ENCODE peak calls at places on chromosome 19, in four cellular contexts. One of them, this sample, is unnamed.

GRCh38 chr19:32646556-32646955 is 28.4 kb downstream of the ANKRD27 start:
- DNase-seq in stomach: no peak
- DNase-seq in endothelial cell of umbilical vein: no peak
- DNase-seq in H1: no peak
- DNase-seq in this sample: no peak

GRCh38 chr19:3336680-3337523 is 29.5 kb upstream of the NFIC start:
- DNase-seq in stomach: peak; percentile 97
- DNase-seq in endothelial cell of umbilical vein: peak; percentile 33
- DNase-seq in H1: no peak
- DNase-seq in this sample: no peak

GRCh38 chr19:6232567-6232966 is 47.2 kb downstream of the MLLT1 start:
- DNase-seq in stomach: no peak
- DNase-seq in endothelial cell of umbilical vein: no peak
- DNase-seq in H1: no peak
- DNase-seq in this sample: no peak

GRCh38 chr19:18915639-18916038 is 3.5 kb downstream of the COPE start:
- DNase-seq in stomach: peak; percentile 36
- DNase-seq in endothelial cell of umbilical vein: peak; percentile 55
- DNase-seq in H1: peak; percentile 68
- DNase-seq in this sample: no peak

GRCh38 chr19:1155352-1156304 is 18.4 kb downstream of the SBNO2 start:
- DNase-seq in stomach: no peak
- DNase-seq in endothelial cell of umbilical vein: no peak
- DNase-seq in H1: no peak
- DNase-seq in this sample: no peak

GRCh38 chr19:48249502-48250014 is 6.2 kb downstream of the CARD8 start:
- DNase-seq in stomach: peak; percentile 41
- DNase-seq in endothelial cell of umbilical vein: peak; percentile 97
- DNase-seq in H1: no peak
- DNase-seq in this sample: no peak

GRCh38 chr19:7959209-7959608 is 15.7 kb upstream of the TIMM44 start:
- DNase-seq in stomach: no peak
- DNase-seq in endothelial cell of umbilical vein: no peak
- DNase-seq in H1: no peak
- DNase-seq in this sample: no peak

GRCh38 chr19:10102787-10103236 is 334 bp upstream of the ANGPTL6 start:
- DNase-seq in stomach: no peak
- DNase-seq in endothelial cell of umbilical vein: no peak
- DNase-seq in H1: no peak
- DNase-seq in this sample: no peak

GRCh38 chr19:55642153-55643002 is 1.1 kb upstream of the ZNF581 start:
- DNase-seq in stomach: peak; percentile 39
- DNase-seq in endothelial cell of umbilical vein: no peak
- DNase-seq in H1: peak; percentile 61
- DNase-seq in this sample: no peak

GRCh38 chr19:29040951-29041350 is 172.0 kb downstream of the UQCRFS1 start:
- DNase-seq in stomach: no peak
- DNase-seq in endothelial cell of umbilical vein: no peak
- DNase-seq in H1: no peak
- DNase-seq in this sample: no peak

GRCh38 chr19:18304194-18304495 is 18.7 kb downstream of the LSM4 start:
- DNase-seq in stomach: no peak
- DNase-seq in endothelial cell of umbilical vein: no peak
- DNase-seq in H1: no peak
- DNase-seq in this sample: no peak

DNA sequence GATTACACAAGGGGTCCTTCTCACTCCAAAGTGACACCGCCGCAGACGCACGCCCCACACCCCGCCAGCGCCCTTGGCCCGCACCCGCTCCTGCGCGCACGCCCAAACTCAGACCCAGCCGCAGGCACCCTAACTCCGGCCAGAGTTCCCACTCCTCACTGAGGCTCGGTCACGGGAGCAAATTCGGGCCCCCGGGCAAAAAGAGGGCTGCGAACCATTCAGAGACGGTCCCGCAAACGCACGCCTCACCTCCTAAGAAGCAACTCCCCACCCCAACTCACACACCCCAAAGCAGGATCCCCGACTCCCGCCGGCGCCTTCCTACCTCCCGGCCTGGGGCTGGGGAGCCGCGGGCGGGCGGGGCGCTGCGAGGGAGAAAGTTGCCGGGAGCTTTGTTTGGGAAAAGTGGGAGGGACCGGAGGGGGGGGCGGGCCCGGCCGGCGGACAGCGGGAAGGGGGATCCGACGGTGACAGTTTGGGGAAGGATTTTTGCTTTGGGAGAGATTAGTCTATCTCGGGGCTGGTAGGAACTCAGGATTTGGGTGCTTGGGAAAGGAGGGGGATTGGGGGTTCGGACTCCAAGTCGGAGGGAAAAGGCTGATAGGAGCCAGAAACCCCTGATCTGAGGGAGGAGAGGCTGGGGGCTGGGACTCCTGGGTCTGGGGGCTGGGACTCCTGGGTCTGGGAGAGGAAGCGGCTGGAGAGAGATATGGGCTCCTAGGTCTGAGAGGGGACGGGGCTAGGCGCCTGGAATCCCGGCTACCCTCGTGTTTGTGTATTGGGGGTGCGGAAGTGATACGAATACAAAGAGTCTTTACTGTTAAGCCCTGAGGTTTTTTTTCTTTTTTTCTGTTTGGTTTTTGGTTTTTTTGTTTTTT is at the start of gene TEAD2:
- DNase-seq in stomach: peak; percentile 73
- DNase-seq in endothelial cell of umbilical vein: peak; percentile 63
- DNase-seq in H1: peak; percentile 79
- DNase-seq in this sample: no peak
- TF ChIP-seq POLR2AphosphoS5 in stomach: no peak
- TF ChIP-seq POLR2AphosphoS5 in endothelial cell of umbilical vein: peak; percentile 49
- TF ChIP-seq POLR2AphosphoS5 in H1: peak; percentile 71
- TF ChIP-seq POLR2AphosphoS5 in this sample: no peak

DNA sequence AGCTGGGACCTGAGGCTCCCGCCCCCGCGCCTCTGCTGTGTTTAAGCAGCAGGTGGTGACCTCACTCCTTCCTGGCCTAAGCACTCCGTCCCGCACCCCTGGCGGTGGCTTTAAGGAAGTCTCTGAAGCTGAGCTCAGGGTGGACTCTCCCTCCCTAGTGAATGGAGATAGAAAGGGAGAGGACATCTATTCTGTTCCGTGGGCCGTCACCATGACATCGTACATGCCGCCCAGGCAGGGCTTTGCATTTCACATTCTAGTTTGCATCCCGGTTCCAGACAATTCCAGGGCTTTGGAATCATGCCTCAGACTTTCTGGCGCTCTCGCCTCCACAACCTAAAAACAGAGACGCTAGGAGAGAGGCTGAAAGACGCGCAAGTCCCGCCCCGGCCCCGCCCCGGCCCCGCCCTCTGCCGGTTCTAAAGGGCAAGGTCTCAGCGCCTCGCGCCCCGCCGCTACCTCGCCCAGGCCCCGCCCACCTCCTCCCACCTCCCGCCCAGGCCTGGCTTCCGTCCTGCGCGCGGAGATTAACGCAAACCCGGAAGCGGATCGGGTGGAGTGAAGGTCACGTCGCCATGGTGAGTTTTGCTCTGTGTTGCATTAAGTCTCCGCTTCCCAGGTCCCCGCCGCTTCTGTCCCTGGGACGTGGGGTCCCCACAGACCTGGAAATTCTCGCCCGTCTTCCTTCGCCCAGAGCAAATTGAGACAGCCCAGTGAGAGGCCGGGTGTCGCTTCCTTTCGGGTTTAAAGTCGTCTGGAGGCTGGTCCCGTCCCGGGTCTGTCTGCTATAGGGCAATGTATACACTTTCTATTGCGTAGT is at the start of gene ZNF808:
- DNase-seq in stomach: peak; percentile 98
- DNase-seq in endothelial cell of umbilical vein: peak; percentile 88
- DNase-seq in H1: peak; percentile 90
- DNase-seq in this sample: peak; percentile 82
- TF ChIP-seq POLR2A in stomach: peak; percentile 24
- TF ChIP-seq POLR2A in endothelial cell of umbilical vein: peak; percentile 78
- TF ChIP-seq POLR2A in H1: peak; percentile 40
- TF ChIP-seq POLR2A in this sample: peak; percentile 74

GRCh38 chr19:37655689-37656491 is 625 bp upstream of the ZFP30 start:
- DNase-seq in stomach: peak; percentile 79
- DNase-seq in endothelial cell of umbilical vein: peak; percentile 88
- DNase-seq in H1: peak; percentile 89
- DNase-seq in this sample: peak; percentile 53
- TF ChIP-seq POLR2AphosphoS5 in stomach: peak; percentile 3
- TF ChIP-seq POLR2AphosphoS5 in endothelial cell of umbilical vein: no peak
- TF ChIP-seq POLR2AphosphoS5 in H1: no peak
- TF ChIP-seq POLR2AphosphoS5 in this sample: no peak

GRCh38 chr19:4342421-4343055 is 824 bp upstream of the MPND start:
- DNase-seq in stomach: peak; percentile 96
- DNase-seq in endothelial cell of umbilical vein: peak; percentile 100
- DNase-seq in H1: peak; percentile 87
- DNase-seq in this sample: peak; percentile 84
- TF ChIP-seq POLR2A in stomach: no peak
- TF ChIP-seq POLR2A in endothelial cell of umbilical vein: peak; percentile 96
- TF ChIP-seq POLR2A in H1: peak; percentile 93
- TF ChIP-seq POLR2A in this sample: peak; percentile 76

GRCh38 chr19:39133431-39134270 is 8.1 kb downstream of the PAK4 start:
- DNase-seq in stomach: peak; percentile 56
- DNase-seq in endothelial cell of umbilical vein: no peak
- DNase-seq in H1: no peak
- DNase-seq in this sample: no peak

GRCh38 chr19:39137131-39137530 is 11.5 kb downstream of the PAK4 start:
- DNase-seq in stomach: no peak
- DNase-seq in endothelial cell of umbilical vein: no peak
- DNase-seq in H1: no peak
- DNase-seq in this sample: no peak

GRCh38 chr19:39138221-39139211 is 12.9 kb downstream of the PAK4 start:
- DNase-seq in stomach: no peak
- DNase-seq in endothelial cell of umbilical vein: no peak
- DNase-seq in H1: no peak
- DNase-seq in this sample: no peak

GRCh38 chr19:39135701-39136100 is 10.1 kb downstream of the PAK4 start:
- DNase-seq in stomach: no peak
- DNase-seq in endothelial cell of umbilical vein: no peak
- DNase-seq in H1: no peak
- DNase-seq in this sample: no peak

DNA sequence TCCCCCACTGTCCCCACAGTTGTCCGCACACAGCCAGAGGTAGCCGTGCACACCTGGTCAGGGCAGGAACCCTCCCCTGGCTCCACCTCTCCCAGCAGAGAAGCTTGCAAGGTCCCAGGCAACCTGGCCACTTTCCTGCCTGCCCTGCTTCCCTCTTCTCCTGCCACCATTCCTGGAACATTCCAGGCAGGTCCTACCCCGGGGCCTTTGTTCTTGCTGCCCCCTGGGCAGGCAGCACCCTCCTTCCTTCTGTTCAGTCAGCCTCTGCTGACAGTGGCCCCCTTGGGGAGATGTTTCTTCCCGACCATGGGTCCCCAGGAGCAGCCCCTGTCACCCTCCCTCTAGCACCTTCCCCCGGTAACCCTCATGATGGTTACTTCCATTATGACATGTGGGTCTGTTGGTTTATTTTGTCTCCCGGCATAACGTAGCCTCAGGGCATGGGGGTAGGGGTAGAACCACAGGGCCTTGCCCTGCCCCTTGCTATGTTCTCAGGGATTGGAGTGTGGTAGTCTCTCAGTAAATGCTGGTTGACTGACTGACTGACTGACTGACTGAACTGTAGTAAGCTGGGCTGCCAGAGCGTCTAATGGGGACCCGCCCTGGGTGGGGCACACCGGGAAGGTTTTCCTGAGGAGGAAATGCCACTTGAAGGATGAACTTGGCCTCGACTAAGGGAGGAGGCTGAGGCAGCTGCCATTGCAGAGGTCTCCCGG is 10.8 kb downstream of the PAK4 start:
- DNase-seq in stomach: peak; percentile 51
- DNase-seq in endothelial cell of umbilical vein: no peak
- DNase-seq in H1: no peak
- DNase-seq in this sample: no peak
- TF ChIP-seq POLR2AphosphoS5 in stomach: no peak
- TF ChIP-seq POLR2AphosphoS5 in endothelial cell of umbilical vein: no peak
- TF ChIP-seq POLR2AphosphoS5 in H1: no peak
- TF ChIP-seq POLR2AphosphoS5 in this sample: no peak

GRCh38 chr19:40191836-40192646 is 815 bp downstream of the MAP3K10 start:
- DNase-seq in stomach: no peak
- DNase-seq in endothelial cell of umbilical vein: peak; percentile 23
- DNase-seq in H1: peak; percentile 83
- DNase-seq in this sample: peak; percentile 53

GRCh38 chr19:40192758-40193586 is 1.7 kb downstream of the MAP3K10 start:
- DNase-seq in stomach: no peak
- DNase-seq in endothelial cell of umbilical vein: no peak
- DNase-seq in H1: no peak
- DNase-seq in this sample: no peak

GRCh38 chr19:40193587-40193849 is 2.3 kb downstream of the MAP3K10 start:
- DNase-seq in stomach: no peak
- DNase-seq in endothelial cell of umbilical vein: no peak
- DNase-seq in H1: no peak
- DNase-seq in this sample: no peak

GRCh38 chr19:40190891-40191835 is at the start of gene MAP3K10:
- DNase-seq in stomach: peak; percentile 72
- DNase-seq in endothelial cell of umbilical vein: peak; percentile 61
- DNase-seq in H1: peak; percentile 82
- DNase-seq in this sample: peak; percentile 90
- TF ChIP-seq POLR2A in stomach: no peak
- TF ChIP-seq POLR2A in endothelial cell of umbilical vein: peak; percentile 13
- TF ChIP-seq POLR2A in H1: no peak
- TF ChIP-seq POLR2A in this sample: no peak

DNA sequence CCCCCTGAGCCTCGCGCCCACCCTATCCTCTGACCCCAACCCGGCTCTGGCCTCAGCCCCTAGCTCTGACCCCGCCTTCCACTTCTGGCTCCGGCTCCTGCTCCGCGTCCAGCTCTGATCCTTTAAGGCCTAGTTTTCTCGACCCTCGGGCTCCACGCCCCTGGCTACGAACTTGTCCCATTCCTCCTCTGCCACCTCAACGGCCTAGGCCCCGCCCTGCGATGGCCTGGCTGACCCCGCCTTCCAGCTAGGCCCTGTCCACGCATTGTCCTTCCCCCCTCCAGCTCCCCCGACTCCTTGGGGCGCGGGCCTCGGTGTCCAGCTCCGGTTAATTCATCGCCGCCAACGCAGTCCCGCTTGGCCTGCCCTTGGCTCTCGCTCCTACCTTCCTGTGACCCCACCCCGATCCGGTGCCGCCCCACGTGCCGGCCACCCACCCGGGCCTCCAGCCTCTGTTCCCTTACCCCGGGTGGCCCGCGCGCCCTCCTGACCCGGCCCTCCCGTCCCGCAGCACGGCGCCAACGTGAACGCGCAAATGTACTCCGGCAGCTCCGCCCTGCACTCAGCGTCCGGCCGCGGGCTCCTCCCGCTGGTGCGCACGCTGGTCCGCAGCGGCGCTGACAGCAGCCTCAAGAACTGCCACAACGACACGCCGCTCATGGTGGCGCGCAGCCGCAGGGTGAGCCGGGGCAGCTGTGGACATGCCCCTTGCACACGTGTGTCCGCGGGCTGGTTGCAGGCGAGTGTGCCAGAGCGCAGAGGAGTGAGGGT is 9.4 kb downstream of the BCL3 start:
- DNase-seq in stomach: peak; percentile 61
- DNase-seq in endothelial cell of umbilical vein: peak; percentile 53
- DNase-seq in H1: peak; percentile 77
- DNase-seq in this sample: no peak
- TF ChIP-seq POLR2AphosphoS5 in stomach: peak; percentile 74
- TF ChIP-seq POLR2AphosphoS5 in endothelial cell of umbilical vein: no peak
- TF ChIP-seq POLR2AphosphoS5 in H1: no peak
- TF ChIP-seq POLR2AphosphoS5 in this sample: no peak